ENCODE peak calls at places on chromosomes 3 and 15, in four cellular contexts. P, I, E and J are unnamed samples.
A peak's percentile ranks its signal among the peaks of the same experiment; 100 is the strongest.

GRCh38 chr15:41930221-41930866 is 36.5 kb upstream of the SPTBN5 start:
- DNase-seq in I (peak; percentile 15), P (no peak), E (no peak), J (peak; percentile 85)

GRCh38 chr15:98905981-98906711 is 101.4 kb downstream of the PGPEP1L start:
- DNase-seq in P (no peak), I (no peak), E (no peak), J (no peak)

GRCh38 chr15:94324835-94325767 is 93.7 kb downstream of the MCTP2 start:
- DNase-seq in I (no peak), P (no peak), E (no peak), J (no peak)

GRCh38 chr3:156677536-156677935 is 3.1 kb downstream of the TIPARP start:
- DNase-seq in P (no peak), E (no peak), I (no peak), J (no peak)

GRCh38 chr3:57963811-57964346 is 44.3 kb upstream of the FLNB start:
- DNase-seq in E (no peak), I (no peak), P (no peak), J (no peak)

GRCh38 chr3:137194301-137194700 is 236.5 kb downstream of the IL20RB start:
- DNase-seq in P (no peak), I (no peak), E (no peak), J (no peak)

GRCh38 chr3:113051827-113052226 is 61.0 kb downstream of the GTPBP8 start:
- DNase-seq in I (no peak), E (no peak), P (no peak), J (no peak)

GRCh38 chr3:172289583-172289982 is 158.7 kb downstream of the GHSR start:
- DNase-seq in E (no peak), I (no peak), P (no peak), J (peak; percentile 13)

GRCh38 chr15:50228866-50229265 is 36.7 kb downstream of the HDC start:
- DNase-seq in E (no peak), I (no peak), P (no peak), J (no peak)

GRCh38 chr3:58206406-58207011 is 4.3 kb downstream of the DNASE1L3 start:
- DNase-seq in E (no peak), I (peak; percentile 47), P (no peak), J (no peak)

GRCh38 chr15:29275855-29276254 is 6.2 kb upstream of the NSMCE3 start:
- DNase-seq in I (no peak), E (no peak), P (no peak), J (no peak)

GRCh38 chr3:129026728-129027543 is 25.8 kb downstream of the EFCC1 start:
- DNase-seq in P (peak; percentile 81), I (peak; percentile 62), E (peak; percentile 93), J (peak; percentile 93)

GRCh38 chr3:13529196-13529975 is 19.5 kb upstream of the FBLN2 start:
- DNase-seq in E (no peak), I (no peak), P (no peak), J (no peak)

GRCh38 chr15:64333516-64333915 is 22.5 kb downstream of the CSNK1G1 start:
- DNase-seq in E (no peak), P (no peak), I (no peak), J (no peak)
- TF ChIP-seq RNF2 in E (no peak), P (no peak), I (no peak), J (no peak)

GRCh38 chr3:52829906-52830463 is 487 bp downstream of the ITIH4 start:
- DNase-seq in I (no peak), E (no peak), P (no peak), J (no peak)

GRCh38 chr3:52830535-52831258 is at the start of gene ITIH4:
- DNase-seq in P (no peak), E (peak; percentile 44), I (no peak), J (no peak)

GRCh38 chr3:52827866-52828376 is 2.6 kb downstream of the ITIH4 start:
- DNase-seq in I (peak; percentile 90), E (no peak), P (no peak), J (peak; percentile 37)

GRCh38 chr3:52829482-52829881 is 990 bp downstream of the ITIH4 start:
- DNase-seq in I (no peak), E (no peak), P (no peak), J (no peak)

GRCh38 chr3:52827441-52827840 is 3.0 kb downstream of the ITIH4 start:
- DNase-seq in E (no peak), I (no peak), P (no peak), J (no peak)
- TF ChIP-seq RNF2 in E (no peak), I (no peak), P (no peak), J (no peak)

DNA sequence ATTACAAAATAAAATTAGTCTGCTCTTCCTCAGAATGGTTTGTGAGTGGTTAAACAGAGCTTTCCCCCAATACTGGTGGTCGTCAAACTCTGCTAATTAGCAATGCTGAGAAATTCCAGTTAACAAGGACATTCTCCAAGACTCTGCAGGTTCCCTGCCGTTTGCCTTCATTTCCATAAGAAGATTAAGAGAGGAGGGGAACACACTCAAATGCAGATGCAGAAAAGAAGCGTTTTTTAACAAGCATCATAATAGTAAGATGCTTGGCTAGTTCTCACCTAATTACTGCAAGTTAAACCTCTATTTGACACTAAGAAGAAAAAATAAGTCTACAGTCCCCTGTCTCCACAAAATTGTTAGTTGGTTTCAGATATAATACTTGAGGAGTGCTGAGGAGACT is 3.7 kb upstream of the SOX2 start:
- DNase-seq in I (no peak), E (no peak), P (no peak), J (no peak)
- TF ChIP-seq RNF2 in I (no peak), E (no peak), P (no peak), J (no peak)

GRCh38 chr15:48510976-48511375 is 134.5 kb downstream of the FBN1 start:
- DNase-seq in P (no peak), E (no peak), I (no peak), J (no peak)

GRCh38 chr15:48505067-48505466 is 140.4 kb downstream of the FBN1 start:
- DNase-seq in E (no peak), P (no peak), I (no peak), J (no peak)

GRCh38 chr15:48507416-48508065 is 138.0 kb downstream of the FBN1 start:
- DNase-seq in I (peak; percentile 43), P (no peak), E (peak; percentile 28), J (peak; percentile 56)
- TF ChIP-seq RNF2 in I (no peak), P (no peak), E (no peak), J (no peak)

DNA sequence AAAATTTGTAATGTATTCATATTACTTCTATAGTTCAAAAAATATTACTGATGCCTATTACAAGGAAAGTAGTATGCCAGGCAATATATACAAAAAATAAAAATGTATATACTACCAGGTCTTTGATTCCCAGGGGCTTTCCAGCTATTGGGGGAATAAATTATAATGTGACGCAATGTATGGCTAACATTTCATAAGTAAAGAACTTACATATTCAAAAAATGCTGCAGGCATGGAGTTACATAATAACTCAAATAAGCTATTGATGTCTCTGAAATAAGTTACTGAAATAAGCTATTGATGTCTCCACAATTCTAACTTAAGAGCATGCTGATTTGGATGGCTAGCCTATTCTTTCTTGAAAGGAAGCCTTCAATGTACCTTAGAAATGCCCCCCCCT is 30.2 kb downstream of the MCCC1 start:
- DNase-seq in P (no peak), I (no peak), E (no peak), J (no peak)
- TF ChIP-seq RNF2 in P (no peak), I (no peak), E (no peak), J (no peak)

GRCh38 chr3:115833074-115833473 is 209.8 kb downstream of the GAP43 start:
- DNase-seq in P (no peak), E (no peak), I (no peak), J (no peak)
- TF ChIP-seq RNF2 in P (no peak), E (no peak), I (no peak), J (no peak)

DNA sequence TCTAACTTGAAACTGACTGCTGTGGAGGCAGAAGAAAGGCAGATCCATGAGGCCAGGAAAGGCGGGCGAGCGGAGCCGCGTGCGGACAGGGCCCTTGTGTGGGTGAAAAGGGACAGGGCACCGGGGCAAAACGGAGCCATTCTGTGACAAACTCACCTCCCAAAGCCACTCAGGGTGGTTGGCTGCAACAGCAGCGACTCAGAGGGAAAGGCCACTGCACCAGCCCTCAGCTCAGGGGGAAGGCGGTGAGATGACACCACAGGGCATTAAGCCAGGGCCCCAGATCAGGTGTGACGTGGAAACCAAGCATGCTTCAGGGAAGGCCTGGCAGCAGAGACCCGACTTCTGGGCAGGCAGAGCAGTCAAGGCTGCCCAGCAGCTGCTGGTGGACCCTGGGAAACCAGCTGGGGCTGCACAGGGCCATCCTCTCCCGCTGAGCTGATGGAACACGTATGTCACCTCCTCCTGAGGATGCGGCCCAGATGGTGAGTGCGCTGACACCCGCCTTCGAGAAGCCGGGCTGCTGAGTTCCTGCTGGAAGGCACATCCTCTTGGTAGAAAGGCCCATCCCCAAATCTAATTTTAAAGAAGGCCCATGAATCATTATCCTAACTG is 82.3 kb downstream of the CHSY1 start:
- DNase-seq in E (no peak), P (no peak), I (no peak), J (no peak)
- TF ChIP-seq RNF2 in E (no peak), P (no peak), I (no peak), J (no peak)

GRCh38 chr3:53038679-53039375 is 7.0 kb downstream of the SFMBT1 start:
- DNase-seq in E (no peak), I (no peak), P (no peak), J (no peak)
- TF ChIP-seq RNF2 in E (no peak), I (no peak), P (no peak), J (no peak)

GRCh38 chr15:88218557-88219214 is 37.9 kb downstream of the NTRK3 start:
- DNase-seq in P (no peak), E (no peak), I (no peak), J (no peak)
- TF ChIP-seq RNF2 in P (no peak), E (no peak), I (no peak), J (no peak)

DNA sequence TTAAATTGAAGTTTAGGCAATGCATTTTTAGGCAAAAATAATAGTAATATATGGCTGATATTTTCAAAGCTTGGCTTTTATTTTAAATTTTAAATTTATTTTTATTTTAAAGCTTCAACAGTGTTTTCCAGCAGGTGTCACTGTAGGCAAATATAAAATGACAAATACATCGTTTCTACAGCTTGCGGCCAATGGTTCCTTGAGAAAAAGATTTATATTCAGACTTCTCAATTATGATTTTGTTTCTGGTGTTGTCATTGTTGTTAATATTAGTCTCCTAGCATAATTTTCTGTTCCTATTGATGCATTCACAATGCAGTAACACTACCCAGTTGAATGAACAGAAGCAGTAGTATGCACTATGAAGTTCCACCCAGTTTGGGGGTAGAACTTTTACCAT is 220.7 kb upstream of the DNAJC19 start:
- DNase-seq in P (no peak), I (peak; percentile 4), E (no peak), J (peak; percentile 3)
- TF ChIP-seq RNF2 in P (no peak), I (no peak), E (no peak), J (no peak)